ENCODE peak calls at places on chromosomes 4 and X, in five cellular contexts. E is bronchial epithelial cell; R is activated naive CD4-positive, alpha-beta T cell treated with Interleukin-2 at 50 U/mL for 16 hours; I is activated T-cell treated with anti-CD3 and anti-CD28 coated beads, Interleukin-2, amount 50 U/mL, for 1 hour; Y is OCI-LY7. A is an unnamed sample.

GRCh38 chrX:49977319-49978090 is 55.1 kb downstream of the CLCN5 start:
- DNase-seq in E (no peak), R (no peak), I (no peak), Y (no peak), A (no peak)

GRCh38 chrX:85243761-85244410 is at the start of the genes SATL1 and ZNF711:
- DNase-seq in E (no peak), R (peak; percentile 1), I (peak; percentile 33), Y (peak; percentile 58), A (peak; percentile 15)

GRCh38 chrX:43423876-43424275 is 232.2 kb upstream of the MAOA start:
- DNase-seq in E (peak; percentile 64), R (no peak), I (no peak), Y (no peak), A (peak; percentile 40)

GRCh38 chr4:126591583-126591982 is 1041.2 kb upstream of the INTU start:
- DNase-seq in E (no peak), R (no peak), I (no peak), Y (no peak), A (no peak)

GRCh38 chrX:9873952-9874351 is 87.7 kb downstream of the SHROOM2 start:
- DNase-seq in E (peak; percentile 44), R (peak; percentile 49), I (peak; percentile 45), Y (peak; percentile 45), A (peak; percentile 44)

GRCh38 chrX:40543661-40544328 is 37.0 kb upstream of the ATP6AP2 start:
- DNase-seq in E (peak; percentile 57), R (no peak), I (peak; percentile 20), Y (peak; percentile 48), A (peak; percentile 72)

GRCh38 chr4:109499513-109499912 is 60.5 kb upstream of the MCUB start:
- DNase-seq in E (no peak), R (no peak), I (no peak), Y (no peak), A (no peak)

GRCh38 chr4:95591278-95591677 is 42.5 kb upstream of the UNC5C start:
- DNase-seq in E (no peak), R (no peak), I (no peak), Y (no peak), A (no peak)

GRCh38 chr4:86834901-86835300 is 14.3 kb downstream of the SLC10A6 start:
- DNase-seq in E (peak; percentile 87), R (no peak), I (no peak), Y (no peak), A (peak; percentile 80)

A was measured in epithelial cell of esophagus.